ENCODE peak calls at places on chromosomes 12 and 14, in seven cellular contexts. S is H4, E is adrenal gland, W is choroid plexus epithelial cell, M is islet precursor cell, J is HEK293T, U is mucosa of gallbladder. K is an unnamed sample.

GRCh38 chr12:74903522-74903921 is 306.1 kb downstream of the KCNC2 start:
- DNase-seq in S (no peak), E (no peak), W (no peak), M (peak), J (peak), U (no peak), K (no peak)

GRCh38 chr12:89733579-89734201 is 25.1 kb upstream of the ATP2B1 start:
- DNase-seq in S (peak), E (no peak), W (peak), M (no peak), J (no peak), U (no peak), K (no peak)

GRCh38 chr12:53413485-53414215 is 10.0 kb upstream of the AMHR2 start:
- DNase-seq in S (no peak), E (no peak), W (peak), M (no peak), J (no peak), U (no peak), K (no peak)

GRCh38 chr14:42353315-42353714 is 746.6 kb downstream of the LRFN5 start:
- DNase-seq in S (no peak), E (no peak), W (no peak), M (no peak), J (no peak), U (no peak), K (no peak)

GRCh38 chr12:52543985-52544888 is 8.7 kb downstream of the KRT71 start:
- DNase-seq in S (no peak), E (no peak), W (no peak), M (no peak), J (peak), U (no peak), K (no peak)

GRCh38 chr12:75892779-75893408 is 138.7 kb downstream of the PHLDA1 start:
- DNase-seq in S (no peak), E (peak), W (peak), M (peak), J (no peak), U (no peak), K (no peak)

GRCh38 chr14:105855246-105855892 is 329.0 kb downstream of the TMEM121 start:
- DNase-seq in S (no peak), E (peak), W (no peak), M (peak), J (no peak), U (no peak), K (no peak)

GRCh38 chr14:104597576-104597975 is 7.0 kb downstream of the TMEM179 start:
- DNase-seq in S (no peak), E (no peak), W (no peak), M (no peak), J (no peak), U (no peak), K (no peak)

GRCh38 chr12:130463818-130464663 is 126.4 kb downstream of the PIWIL1 start:
- DNase-seq in S (no peak), E (no peak), W (no peak), M (no peak), J (no peak), U (no peak), K (no peak)

GRCh38 chr12:120186654-120187053 is 7.9 kb downstream of the GCN1 start:
- DNase-seq in S (no peak), E (no peak), W (no peak), M (no peak), J (no peak), U (no peak), K (no peak)

GRCh38 chr12:105640780-105641179 is 310.3 kb downstream of the C12orf75 start:
- DNase-seq in S (no peak), E (no peak), W (no peak), M (peak), J (no peak), U (no peak), K (no peak)

GRCh38 chr12:32780111-32780510 is 24.4 kb upstream of the YARS2 start:
- DNase-seq in S (no peak), E (no peak), W (peak), M (no peak), J (no peak), U (no peak), K (no peak)

GRCh38 chr12:51643951-51644350 is 52.9 kb downstream of the SCN8A start:
- DNase-seq in S (no peak), E (no peak), W (no peak), M (no peak), J (no peak), U (no peak), K (no peak)

GRCh38 chr12:123983822-123984485 is 10.9 kb downstream of the ZNF664 start:
- DNase-seq in S (peak), E (peak), W (peak), M (peak), J (peak), U (peak), K (peak)

GRCh38 chr12:26017484-26018211 is 59.2 kb downstream of the RASSF8 start:
- DNase-seq in S (peak), E (no peak), W (peak), M (peak), J (peak), U (no peak), K (no peak)

GRCh38 chr12:19867970-19868369 is 428.7 kb downstream of the AEBP2 start:
- DNase-seq in S (no peak), E (no peak), W (no peak), M (no peak), J (no peak), U (no peak), K (no peak)

GRCh38 chr12:92943482-92944250 is 14.6 kb upstream of the EEA1 start:
- DNase-seq in S (peak), E (no peak), W (peak), M (no peak), J (no peak), U (no peak), K (no peak)

GRCh38 chr14:100677925-100678765 is 48.5 kb upstream of the DLK1 start:
- DNase-seq in S (peak), E (no peak), W (peak), M (peak), J (no peak), U (peak), K (no peak)

GRCh38 chr12:100823988-100824387 is 29.4 kb downstream of the ANO4 start:
- DNase-seq in S (no peak), E (no peak), W (peak), M (peak), J (no peak), U (no peak), K (no peak)